ENCODE peak calls at places on chromosome 16, in five cellular contexts. U, V, Y, P and E are unnamed samples.

GRCh38 chr16:84477661-84478060 is 26.8 kb downstream of the MEAK7 start:
- DNase-seq in V (no peak), P (no peak), Y (no peak), U (no peak), E (no peak)

GRCh38 chr16:47375423-47375822 is 85.4 kb downstream of the ITFG1 start:
- DNase-seq in V (no peak), P (no peak), Y (no peak), U (no peak), E (no peak)

GRCh38 chr16:24670623-24671454 is 58.6 kb upstream of the TNRC6A start:
- DNase-seq in U (no peak), V (no peak), Y (peak), P (peak), E (peak)

GRCh38 chr16:75264531-75264998 is 13.1 kb upstream of the BCAR1 start:
- DNase-seq in Y (peak), V (no peak), U (no peak), P (no peak), E (peak)

GRCh38 chr16:12620150-12620549 is 183.5 kb downstream of the CPPED1 start:
- DNase-seq in P (no peak), Y (no peak), V (no peak), U (no peak), E (no peak)

GRCh38 chr16:3065069-3065741 is at the start of gene IL32:
- DNase-seq in Y (no peak), V (no peak), U (no peak), P (no peak), E (no peak)

GRCh38 chr16:70157477-70158260 is 15.9 kb upstream of the CLEC18C start:
- DNase-seq in Y (no peak), U (peak), V (no peak), P (no peak), E (no peak)

GRCh38 chr16:22664132-22664531 is 149.8 kb upstream of the HS3ST2 start:
- DNase-seq in V (no peak), Y (no peak), P (no peak), U (no peak), E (peak)

GRCh38 chr16:48611329-48612137 is 1.6 kb upstream of the N4BP1 start:
- DNase-seq in U (no peak), V (peak), P (no peak), Y (no peak), E (peak)

GRCh38 chr16:74695450-74696422 is 4.9 kb downstream of the MLKL start:
- DNase-seq in Y (peak), V (peak), P (peak), U (peak), E (peak)

GRCh38 chr16:3673201-3673600 is 18.7 kb downstream of the DNASE1 start:
- DNase-seq in V (no peak), Y (no peak), U (no peak), P (no peak), E (no peak)

GRCh38 chr16:10090816-10091215 is 91.4 kb downstream of the GRIN2A start:
- DNase-seq in Y (no peak), U (no peak), V (no peak), P (no peak), E (no peak)

GRCh38 chr16:53449816-53450517 is 15.7 kb downstream of the RBL2 start:
- DNase-seq in V (no peak), Y (no peak), P (no peak), U (no peak), E (no peak)

GRCh38 chr16:54633943-54634362 is 296.7 kb upstream of the IRX5 start:
- DNase-seq in V (peak), U (peak), P (no peak), Y (peak), E (no peak)
- TF ChIP-seq CTCF in V (peak), U (peak), P (no peak), Y (peak), E (no peak)

GRCh38 chr16:67927131-67927941 is 4.3 kb downstream of the CTRL start:
- DNase-seq in P (no peak), Y (no peak), U (no peak), V (no peak), E (no peak)
- TF ChIP-seq POLR2A in P (no peak), Y (no peak), U (no peak), V (no peak), E (no peak)

GRCh38 chr16:28621756-28622155 is 11.9 kb upstream of the SULT1A1 start:
- DNase-seq in Y (no peak), U (no peak), P (no peak), V (no peak), E (no peak)

DNA sequence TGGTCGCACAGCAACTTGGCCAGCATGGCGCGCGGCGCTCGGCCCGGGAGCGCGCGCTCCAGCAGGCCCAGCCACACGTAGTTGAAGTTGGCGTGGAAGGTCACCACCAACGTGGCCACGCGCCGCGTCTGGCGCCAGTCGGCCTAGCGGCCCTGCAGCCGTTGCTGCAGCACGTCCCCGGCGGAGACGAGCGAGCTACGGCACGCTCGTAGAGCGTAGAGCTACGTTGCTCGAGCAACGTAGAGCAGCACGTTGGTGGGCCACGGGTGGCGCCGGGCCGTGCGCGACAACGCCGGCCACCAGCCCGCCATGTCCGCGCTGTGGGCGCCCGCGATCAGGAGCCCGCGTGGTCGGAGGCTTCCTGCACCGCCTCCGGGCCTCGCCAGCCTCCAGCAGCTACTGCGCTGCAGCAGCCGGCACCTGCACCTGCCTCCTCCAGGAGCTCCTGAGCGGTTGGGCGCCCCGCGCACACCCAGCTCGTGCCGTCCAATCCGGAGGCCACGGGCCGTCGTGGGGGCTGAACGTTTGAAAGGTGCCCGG is 13.4 kb upstream of the SULT1A1 start:
- DNase-seq in V (no peak), U (no peak), Y (no peak), P (no peak), E (peak)
- TF ChIP-seq CTCF in V (no peak), U (no peak), Y (no peak), P (no peak), E (no peak)

GRCh38 chr16:56667581-56668571 is at the start of gene MT1G:
- DNase-seq in U (peak), P (no peak), Y (no peak), V (no peak), E (no peak)
- TF ChIP-seq POLR2A in U (no peak), P (no peak), Y (no peak), V (no peak), E (no peak)

DNA sequence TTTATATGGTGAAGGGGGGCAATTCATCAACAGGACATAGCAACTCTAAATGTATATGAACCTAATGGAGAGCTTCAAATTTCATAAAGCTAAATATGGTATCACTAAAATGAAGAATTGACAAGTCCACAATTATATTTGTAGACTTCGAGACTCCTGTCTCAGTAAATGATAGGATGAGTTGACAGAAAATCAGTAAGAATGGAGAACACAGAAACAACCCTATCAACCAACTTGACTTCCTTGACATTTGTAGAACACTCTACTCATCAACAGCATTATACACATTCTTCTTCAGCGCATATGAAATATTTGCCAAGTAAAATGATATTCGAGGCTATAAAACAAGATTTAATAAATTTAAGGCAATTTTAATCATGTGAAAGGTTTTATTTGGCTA is 322.9 kb upstream of the MAF start:
- DNase-seq in Y (no peak), V (no peak), U (no peak), P (no peak), E (no peak)
- TF ChIP-seq CTCF in Y (no peak), V (no peak), U (no peak), P (no peak), E (no peak)

DNA sequence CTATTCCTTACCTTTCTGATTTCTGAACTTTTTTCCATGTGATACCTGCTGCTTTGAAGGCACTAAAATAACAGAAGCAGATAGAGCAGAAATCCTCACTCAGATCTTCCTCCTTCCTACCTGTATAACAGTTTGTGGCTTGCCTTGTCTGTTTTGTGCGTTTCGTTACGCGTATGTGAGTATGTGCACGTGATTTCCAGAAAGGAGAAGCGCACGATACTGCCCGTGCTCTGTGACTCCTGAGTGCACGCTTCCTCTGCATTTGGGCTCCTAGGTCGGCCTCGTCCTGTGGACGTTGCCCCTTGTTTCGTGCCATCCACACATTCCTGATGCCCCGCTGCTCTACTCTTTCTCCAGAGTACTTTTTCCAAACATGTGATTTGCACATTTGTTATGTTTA is 4.1 kb downstream of the COX4I1 start:
- DNase-seq in V (no peak), U (no peak), Y (no peak), P (no peak), E (no peak)
- TF ChIP-seq POLR2A in V (no peak), U (no peak), Y (no peak), P (no peak), E (no peak)

DNA sequence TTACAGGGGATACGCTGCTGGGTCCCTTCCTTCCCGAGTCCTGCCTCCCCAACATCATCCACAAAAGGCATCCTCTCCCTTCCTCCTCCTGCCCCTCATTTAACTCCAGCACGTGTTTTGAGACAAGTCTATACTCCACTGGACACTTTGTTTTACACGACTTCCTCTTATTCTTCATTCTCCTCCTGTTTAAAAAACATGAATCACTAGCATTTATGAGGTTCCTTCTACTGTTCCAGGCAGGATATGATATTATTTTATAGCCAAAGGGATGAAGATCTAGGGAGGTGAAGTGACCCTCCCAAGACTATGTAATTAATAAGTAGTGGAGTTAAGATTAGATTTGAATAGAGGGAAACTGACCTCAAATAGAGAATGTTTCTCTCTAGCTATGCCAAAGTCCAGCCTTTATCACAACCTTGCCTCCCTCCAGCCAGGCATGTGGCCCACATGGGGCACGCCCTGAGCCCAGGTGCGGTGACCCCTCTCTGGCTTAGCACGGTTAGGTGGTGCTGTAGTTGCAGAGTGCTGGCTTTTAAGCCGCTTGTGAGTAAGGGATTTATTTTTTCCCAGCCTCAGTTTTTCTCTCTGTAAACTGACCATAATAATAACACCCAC is 1.3 kb upstream of the HSD17B2 start:
- DNase-seq in U (no peak), V (no peak), P (no peak), Y (no peak), E (no peak)
- TF ChIP-seq CTCF in U (no peak), V (no peak), P (no peak), Y (no peak), E (no peak)

GRCh38 chr16:17381784-17382183 is 89.0 kb downstream of the XYLT1 start:
- DNase-seq in Y (no peak), P (no peak), U (no peak), V (no peak), E (no peak)

GRCh38 chr16:17382514-17382913 is 88.2 kb downstream of the XYLT1 start:
- DNase-seq in U (no peak), Y (no peak), P (no peak), V (no peak), E (no peak)

GRCh38 chr16:17384473-17384872 is 86.3 kb downstream of the XYLT1 start:
- DNase-seq in P (no peak), U (no peak), V (no peak), Y (no peak), E (no peak)

GRCh38 chr16:17380613-17381012 is 90.1 kb downstream of the XYLT1 start:
- DNase-seq in V (no peak), Y (no peak), U (no peak), P (no peak), E (no peak)

DNA sequence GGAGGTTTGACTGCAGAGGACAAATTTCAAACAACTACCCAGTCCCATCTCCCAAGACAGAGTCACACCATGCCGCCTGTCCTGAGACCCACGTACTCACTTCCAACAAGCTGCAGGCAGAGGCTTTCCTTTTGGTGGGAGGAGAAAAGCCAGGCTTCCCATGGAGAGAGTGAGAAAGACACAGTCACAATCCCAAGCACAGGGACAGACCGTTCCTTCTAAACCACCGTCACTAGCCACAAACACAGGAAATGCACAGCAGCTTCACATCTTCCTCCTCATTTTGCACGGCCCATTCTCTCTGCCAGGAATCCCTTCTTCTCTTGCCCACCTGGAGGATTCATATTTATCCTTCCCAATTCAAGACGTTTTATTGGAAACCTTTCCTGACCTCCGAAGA is 87.8 kb downstream of the XYLT1 start:
- DNase-seq in Y (no peak), P (no peak), V (no peak), U (no peak), E (no peak)
- TF ChIP-seq POLR2A in Y (no peak), P (no peak), V (no peak), U (no peak), E (no peak)

GRCh38 chr16:20676867-20677266 is 20.6 kb downstream of the ACSM1 start:
- DNase-seq in V (no peak), Y (no peak), U (no peak), P (no peak), E (no peak)
- TF ChIP-seq CTCF in V (no peak), Y (no peak), U (no peak), P (no peak), E (no peak)

GRCh38 chr16:50856991-50857390 is 115.1 kb downstream of the CYLD start:
- DNase-seq in U (no peak), P (no peak), V (no peak), Y (no peak), E (no peak)

GRCh38 chr16:50857881-50858280 is 116.0 kb downstream of the CYLD start:
- DNase-seq in Y (no peak), P (no peak), U (no peak), V (no peak), E (peak)

GRCh38 chr16:50858877-50859627 is 117.2 kb downstream of the CYLD start:
- DNase-seq in V (no peak), Y (no peak), P (no peak), U (no peak), E (no peak)

GRCh38 chr16:50859628-50860360 is 117.9 kb downstream of the CYLD start:
- DNase-seq in U (no peak), V (peak), Y (no peak), P (no peak), E (no peak)

DNA sequence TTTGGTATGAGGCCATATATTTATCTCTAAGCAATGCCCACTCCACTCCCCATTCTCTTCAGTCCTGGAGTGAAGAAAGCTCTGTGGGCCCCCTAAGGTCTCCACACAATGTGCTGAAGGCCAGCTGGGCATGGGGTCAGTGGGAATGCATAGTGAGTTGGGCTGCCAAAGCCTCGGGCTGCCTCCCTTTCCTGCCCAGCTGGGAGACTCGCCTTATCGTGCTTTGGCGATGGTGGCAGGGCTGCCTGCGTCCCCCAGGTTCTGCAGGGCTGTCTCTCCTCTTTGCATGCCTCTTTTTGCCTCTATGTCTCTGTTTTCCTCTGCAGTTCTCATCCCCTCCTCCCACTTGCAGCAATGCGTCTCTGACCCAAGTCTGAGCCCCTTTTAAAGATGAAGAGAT is 116.5 kb downstream of the CYLD start:
- DNase-seq in U (no peak), V (no peak), Y (no peak), P (no peak), E (peak)
- TF ChIP-seq POLR2A in U (no peak), V (no peak), Y (no peak), P (no peak), E (no peak)